ENCODE peak calls at places on chromosome 7, in six cellular contexts. E, M, B, A, O and H are unnamed samples.
A peak's percentile ranks its signal among the peaks of the same experiment; 100 is the strongest.

GRCh38 chr7:128361463-128362441 is at the start of gene PRRT4:
- DNase-seq in M (no peak), B (no peak), E (peak; percentile 33), A (peak; percentile 42), O (no peak), H (no peak)

GRCh38 chr7:99720370-99721128 is 14.4 kb downstream of the CYP3A7 start:
- DNase-seq in M (no peak), E (no peak), B (no peak), A (no peak), O (no peak), H (no peak)

GRCh38 chr7:112594397-112594796 is 113.6 kb downstream of the LSMEM1 start:
- DNase-seq in E (no peak), B (peak; percentile 87), A (no peak), M (peak; percentile 78), O (no peak), H (peak; percentile 68)

GRCh38 chr7:129110575-129111376 is 33.7 kb upstream of the TSPAN33 start:
- DNase-seq in B (peak; percentile 45), A (peak; percentile 56), O (no peak), E (no peak), M (no peak), H (no peak)

GRCh38 chr7:101547022-101547915 is 81.8 kb downstream of the MYL10 start:
- DNase-seq in A (no peak), B (no peak), M (no peak), O (no peak), E (no peak), H (no peak)

GRCh38 chr7:24668922-24669635 is 88.2 kb downstream of the GSDME start:
- DNase-seq in E (no peak), O (no peak), B (no peak), A (no peak), M (peak; percentile 65), H (no peak)

GRCh38 chr7:141355057-141355456 is 196.2 kb upstream of the AGK start:
- DNase-seq in M (peak; percentile 87), B (no peak), E (no peak), O (no peak), A (no peak), H (peak; percentile 31)

GRCh38 chr7:82443044-82443800 is at the start of gene CACNA2D1:
- DNase-seq in A (peak; percentile 56), M (peak; percentile 16), E (peak; percentile 38), B (no peak), O (peak; percentile 28), H (no peak)

GRCh38 chr7:66682350-66683093 is 53.8 kb downstream of the KCTD7 start:
- DNase-seq in B (no peak), E (no peak), A (peak; percentile 39), M (peak; percentile 67), O (no peak), H (no peak)

GRCh38 chr7:69708857-69709256 is 110.6 kb downstream of the AUTS2 start:
- DNase-seq in M (peak; percentile 62), A (peak; percentile 28), E (no peak), O (no peak), B (no peak), H (no peak)

GRCh38 chr7:112495820-112496462 is 15.2 kb downstream of the LSMEM1 start:
- DNase-seq in O (no peak), M (peak; percentile 68), B (peak; percentile 39), A (peak; percentile 44), E (peak; percentile 37), H (peak; percentile 71)

GRCh38 chr7:5421626-5422323 is 1.9 kb downstream of the TNRC18 start:
- DNase-seq in E (peak; percentile 57), M (peak; percentile 77), B (no peak), A (peak; percentile 66), O (peak; percentile 73), H (no peak)

GRCh38 chr7:139731802-139732470 is 45.9 kb downstream of the HIPK2 start:
- DNase-seq in M (peak; percentile 97), B (no peak), O (peak; percentile 80), A (peak; percentile 17), E (peak; percentile 72), H (peak; percentile 66)

GRCh38 chr7:124390301-124390700 is 357.4 kb upstream of the TMEM229A start:
- DNase-seq in B (no peak), A (no peak), E (no peak), O (no peak), M (no peak), H (no peak)

GRCh38 chr7:70775570-70776156 is 356.3 kb upstream of the GALNT17 start:
- DNase-seq in B (no peak), M (peak; percentile 41), O (no peak), E (no peak), A (no peak), H (no peak)

GRCh38 chr7:7201583-7202374 is 19.4 kb downstream of the C1GALT1 start:
- DNase-seq in B (no peak), M (no peak), O (no peak), E (no peak), A (peak; percentile 59), H (no peak)

GRCh38 chr7:82210422-82211184 is 233.0 kb downstream of the CACNA2D1 start:
- DNase-seq in O (no peak), E (no peak), B (no peak), A (no peak), M (peak; percentile 46), H (no peak)

GRCh38 chr7:99748846-99749579 is 14.0 kb upstream of the CYP3A7 start:
- DNase-seq in E (no peak), M (no peak), A (no peak), O (no peak), B (no peak), H (no peak)

GRCh38 chr7:64307254-64308018 is 6.3 kb upstream of the ZNF736 start:
- DNase-seq in A (no peak), E (peak; percentile 87), O (peak; percentile 91), M (peak; percentile 81), B (no peak), H (peak; percentile 35)

GRCh38 chr7:140625908-140626868 is 14.4 kb downstream of the DENND2A start:
- DNase-seq in A (peak; percentile 98), B (peak; percentile 5), O (peak; percentile 92), M (peak; percentile 93), E (peak; percentile 97), H (peak; percentile 99)

GRCh38 chr7:30572212-30572839 is 22.4 kb upstream of the GARS1 start:
- DNase-seq in O (no peak), B (no peak), E (no peak), M (no peak), A (no peak), H (no peak)

GRCh38 chr7:130441408-130441854 is 615 bp upstream of the CEP41 start:
- DNase-seq in M (no peak), E (no peak), O (no peak), B (no peak), A (peak; percentile 89), H (no peak)

GRCh38 chr7:32045228-32045627 is 25.0 kb downstream of the PDE1C start:
- DNase-seq in B (no peak), M (no peak), A (no peak), E (no peak), O (no peak), H (no peak)

GRCh38 chr7:32048970-32049369 is 21.2 kb downstream of the PDE1C start:
- DNase-seq in A (no peak), B (no peak), O (no peak), E (no peak), M (no peak), H (no peak)

GRCh38 chr7:32047801-32048200 is 22.4 kb downstream of the PDE1C start:
- DNase-seq in O (no peak), B (no peak), A (no peak), E (no peak), M (no peak), H (no peak)

GRCh38 chr7:32044739-32045138 is 25.5 kb downstream of the PDE1C start:
- DNase-seq in O (no peak), M (no peak), B (no peak), A (no peak), E (no peak), H (no peak)

GRCh38 chr7:32047075-32047474 is 23.1 kb downstream of the PDE1C start:
- DNase-seq in O (no peak), M (no peak), B (no peak), A (no peak), E (no peak), H (no peak)
- H3K4me3 ChIP-seq in O (no peak overlapping the region), M (no peak overlapping the region), B (no peak overlapping the region), A (no peak overlapping the region), E (no peak overlapping the region), H (no peak overlapping the region)

DNA sequence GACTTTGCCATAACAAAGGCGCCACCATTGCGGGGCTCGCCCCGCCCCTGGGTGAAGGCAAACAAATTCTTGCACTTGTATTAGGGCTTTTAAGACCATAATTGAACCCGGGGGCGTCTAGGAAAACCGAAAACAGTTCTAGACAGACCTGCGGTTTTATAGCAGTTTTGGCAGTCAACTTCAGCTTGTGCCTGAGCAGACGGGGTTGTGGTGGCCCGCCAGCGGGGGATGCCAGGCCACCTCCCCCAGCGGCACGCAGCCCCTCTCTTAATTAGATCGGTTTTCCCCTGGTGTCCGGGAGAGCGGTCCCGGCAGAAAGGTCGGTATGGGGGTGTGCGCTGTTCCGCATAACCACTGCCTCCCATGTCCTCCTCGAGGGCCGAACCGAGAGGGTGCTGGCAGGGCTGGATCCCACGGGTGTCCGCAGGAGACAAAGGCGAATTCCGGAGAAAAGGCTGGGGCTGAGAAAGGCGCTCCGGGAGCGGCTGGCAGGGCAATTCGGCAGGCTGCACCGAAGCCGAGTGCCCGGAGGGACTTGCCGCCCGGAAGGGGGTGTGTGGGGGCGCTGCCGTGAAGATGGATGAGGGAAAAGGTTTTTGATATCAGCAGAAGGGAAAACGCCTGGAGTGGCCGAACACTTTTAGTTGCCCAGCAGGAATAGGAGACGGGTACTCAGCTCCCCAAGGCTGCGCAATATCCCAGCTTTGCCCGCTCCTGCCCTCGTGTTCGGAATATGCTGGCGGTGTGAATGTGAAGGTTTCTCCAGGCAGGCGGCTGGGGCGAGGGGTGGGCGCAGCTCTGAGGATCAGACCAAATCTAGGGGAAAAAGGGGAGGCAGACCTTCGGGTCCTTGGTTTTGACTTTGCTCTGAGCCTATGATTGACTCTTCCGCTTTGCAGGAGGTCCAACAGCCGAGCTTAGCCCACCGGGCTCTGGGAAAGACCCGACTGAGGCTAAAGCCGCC is 3.0 kb upstream of the HOXA11 start:
- DNase-seq in A (no peak), O (no peak), B (no peak), E (no peak), M (no peak), H (no peak)
- H3K4me3 ChIP-seq in A (no peak overlapping the region), O (peak overlapping the region; percentile 1), B (peak overlapping the region; percentile 33), E (peak overlapping the region; percentile 56), M (no peak overlapping the region), H (no peak overlapping the region)

GRCh38 chr7:90246184-90246583 is 1.2 kb downstream of the CFAP69 start:
- DNase-seq in O (no peak), E (no peak), B (no peak), M (peak; percentile 93), A (no peak), H (no peak)
- H3K4me3 ChIP-seq in O (peak overlapping the region; percentile 87), E (peak overlapping the region; percentile 76), B (peak overlapping the region; percentile 94), M (peak overlapping the region; percentile 78), A (no peak overlapping the region), H (peak overlapping the region; percentile 80)

GRCh38 chr7:83696101-83696500 is 47.2 kb upstream of the SEMA3E start:
- DNase-seq in O (no peak), M (no peak), A (no peak), B (no peak), E (no peak), H (no peak)

GRCh38 chr7:83689855-83690254 is 40.9 kb upstream of the SEMA3E start:
- DNase-seq in E (no peak), M (no peak), O (no peak), B (no peak), A (no peak), H (no peak)

GRCh38 chr7:83693281-83693680 is 44.3 kb upstream of the SEMA3E start:
- DNase-seq in E (no peak), O (no peak), A (no peak), B (no peak), M (no peak), H (no peak)

GRCh38 chr7:83695126-83695960 is 46.4 kb upstream of the SEMA3E start:
- DNase-seq in E (no peak), A (no peak), M (no peak), O (no peak), B (no peak), H (no peak)

GRCh38 chr7:83691095-83691494 is 42.2 kb upstream of the SEMA3E start:
- DNase-seq in B (no peak), M (no peak), E (no peak), A (no peak), O (no peak), H (no peak)
- H3K4me3 ChIP-seq in B (no peak overlapping the region), M (no peak overlapping the region), E (no peak overlapping the region), A (no peak overlapping the region), O (no peak overlapping the region), H (no peak overlapping the region)